ENCODE peak calls at places on chromosomes 13 and 19, in six cellular contexts. A, B, G, P, C and H are unnamed samples.
A peak's percentile ranks its signal among the peaks of the same experiment; 100 is the strongest.

GRCh38 chr19:12194827-12195500 is 32.1 kb downstream of the ZNF136 start:
- DNase-seq in A (peak; percentile 6), B (peak; percentile 96), G (peak; percentile 92), P (peak; percentile 90), C (peak; percentile 44), H (peak; percentile 73)

GRCh38 chr19:53980553-53981407 is 10.7 kb upstream of the CACNG6 start:
- DNase-seq in A (peak; percentile 19), B (peak; percentile 40), G (no peak), P (no peak), C (no peak), H (no peak)

GRCh38 chr13:81872581-81872980 is 1531.7 kb upstream of the SPRY2 start:
- DNase-seq in A (no peak), B (no peak), G (no peak), P (no peak), C (no peak), H (no peak)

GRCh38 chr19:54725321-54725720 is 1.1 kb downstream of the KIR3DL3 start:
- DNase-seq in A (no peak), B (no peak), G (no peak), P (no peak), C (no peak), H (no peak)

GRCh38 chr19:50667177-50667758 is 18.0 kb downstream of the C19orf81 start:
- DNase-seq in A (no peak), B (no peak), G (no peak), P (no peak), C (no peak), H (no peak)

GRCh38 chr19:34243876-34244578 is 10.3 kb upstream of the GARRE1 start:
- DNase-seq in A (no peak), B (no peak), G (no peak), P (no peak), C (no peak), H (no peak)

GRCh38 chr19:14440049-14440448 is 6.9 kb downstream of the PKN1 start:
- DNase-seq in A (no peak), B (peak; percentile 45), G (peak; percentile 85), P (peak; percentile 72), C (peak; percentile 33), H (peak; percentile 71)

GRCh38 chr13:55577847-55578210 is 1562.9 kb upstream of the PRR20A start:
- DNase-seq in A (no peak), B (no peak), G (no peak), P (no peak), C (no peak), H (no peak)

GRCh38 chr13:98349731-98350305 is 172.7 kb upstream of the RNF113B start:
- DNase-seq in A (no peak), B (peak; percentile 52), G (peak; percentile 42), P (peak; percentile 15), C (no peak), H (no peak)

GRCh38 chr19:5103812-5104410 is 135.0 kb downstream of the KDM4B start:
- DNase-seq in A (no peak), B (no peak), G (no peak), P (no peak), C (no peak), H (no peak)

GRCh38 chr13:27404680-27405079 is 19.7 kb upstream of the GTF3A start:
- DNase-seq in A (no peak), B (no peak), G (no peak), P (no peak), C (no peak), H (no peak)

GRCh38 chr19:10763399-10763798 is 45.5 kb downstream of the DNM2 start:
- DNase-seq in A (no peak), B (no peak), G (no peak), P (no peak), C (no peak), H (no peak)

GRCh38 chr19:10762656-10763055 is 44.8 kb downstream of the DNM2 start:
- DNase-seq in A (no peak), B (no peak), G (peak; percentile 48), P (peak; percentile 66), C (no peak), H (peak; percentile 16)

GRCh38 chr19:10763828-10764339 is 46.0 kb downstream of the DNM2 start:
- DNase-seq in A (no peak), B (no peak), G (no peak), P (no peak), C (no peak), H (no peak)

GRCh38 chr19:10760268-10760944 is 42.5 kb downstream of the DNM2 start:
- DNase-seq in A (no peak), B (no peak), G (no peak), P (no peak), C (no peak), H (no peak)

GRCh38 chr19:10761443-10762242 is 43.8 kb downstream of the DNM2 start:
- DNase-seq in A (no peak), B (peak; percentile 46), G (no peak), P (no peak), C (no peak), H (no peak)
- H3K4me1 ChIP-seq in A (peaks cover 5% of the 10 kb centered on the region), B (peaks cover 37% of the 10 kb centered on the region), G (peaks cover 46% of the 10 kb centered on the region), P (peaks cover 71% of the 10 kb centered on the region), C (peaks cover 65% of the 10 kb centered on the region), H (peaks cover 50% of the 10 kb centered on the region)

GRCh38 chr13:90883592-90883991 is 463.9 kb upstream of the MIR17HG start:
- DNase-seq in A (no peak), B (no peak), G (no peak), P (no peak), C (no peak), H (no peak)
- H3K27ac ChIP-seq in A (no peak overlapping the region), B (no peak overlapping the region), G (no peak overlapping the region), P (no peak overlapping the region), C (no peak overlapping the region), H (no peak overlapping the region)

GRCh38 chr13:30907167-30907761 is 1.2 kb downstream of the MEDAG start:
- DNase-seq in A (peak; percentile 51), B (peak; percentile 21), G (peak; percentile 52), P (peak; percentile 9), C (no peak), H (no peak)
- H3K4me3 ChIP-seq in A (no peak overlapping the region), B (peak overlapping the region; percentile 56), G (peak overlapping the region; percentile 60), P (peak overlapping the region; percentile 55), C (peak overlapping the region; percentile 68), H (no peak overlapping the region)

GRCh38 chr19:728011-728410 is 19.3 kb downstream of the PALM start:
- DNase-seq in A (no peak), B (no peak), G (peak; percentile 92), P (peak; percentile 91), C (no peak), H (no peak)

GRCh38 chr19:726993-727956 is 18.5 kb downstream of the PALM start:
- DNase-seq in A (no peak), B (no peak), G (no peak), P (no peak), C (no peak), H (no peak)

GRCh38 chr19:723247-723646 is 14.5 kb downstream of the PALM start:
- DNase-seq in A (no peak), B (no peak), G (no peak), P (no peak), C (no peak), H (no peak)

GRCh38 chr19:723714-724113 is 15.0 kb downstream of the PALM start:
- DNase-seq in A (no peak), B (no peak), G (no peak), P (no peak), C (no peak), H (no peak)

DNA sequence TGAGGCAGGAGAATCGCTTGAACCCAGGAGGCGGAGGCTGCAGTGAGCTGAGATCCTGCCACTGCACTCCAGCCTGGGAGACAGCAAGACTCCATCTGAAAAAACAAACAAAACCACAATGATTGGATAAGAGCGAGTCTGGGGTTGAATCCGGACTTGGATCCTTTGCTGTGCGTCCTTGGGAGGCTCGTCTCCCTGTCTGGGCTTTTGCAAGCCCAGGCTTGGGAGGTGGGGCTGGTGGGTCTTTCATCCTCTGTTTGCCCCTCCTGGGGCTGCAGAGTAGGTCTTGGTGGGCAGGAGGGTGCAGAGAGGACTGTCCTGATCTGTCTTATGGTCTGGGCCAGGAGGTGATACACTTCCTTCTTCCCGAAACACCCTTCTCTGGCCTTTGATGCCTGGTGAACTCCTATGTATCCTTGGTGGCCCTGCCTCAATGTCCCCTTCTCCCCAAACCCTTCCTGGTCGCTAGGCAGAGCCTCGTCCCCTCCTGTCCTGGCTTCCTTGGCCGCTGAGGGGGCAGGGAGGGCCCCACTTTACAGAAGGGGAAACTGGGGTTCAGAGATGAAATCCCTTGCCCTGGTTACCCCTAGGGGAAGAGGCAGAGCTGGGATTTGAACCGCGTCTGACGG is 16.8 kb downstream of the PALM start:
- DNase-seq in A (no peak), B (no peak), G (no peak), P (no peak), C (no peak), H (no peak)
- H3K4me1 ChIP-seq in A (no peaks in the 10 kb centered on the region), B (peaks cover 11% of the 10 kb centered on the region), G (peaks cover 16% of the 10 kb centered on the region), P (peaks cover 16% of the 10 kb centered on the region), C (peaks cover 36% of the 10 kb centered on the region), H (no peaks in the 10 kb centered on the region)